ENCODE peak calls at places on chromosomes 5 and 9, in ten cellular contexts. L is HuH-7; E is T-helper 17 cell; Y is AG08396; A is glutamatergic neuron; C is activated CD4-positive, alpha-beta T cell treated with anti-CD3 and anti-CD28 coated beads, Interleukin-2, amount 10 ng/mL, durations not matched to agents 7 days and 5 days; F is A549; B is fibroblast of lung; M is WERI-Rb-1; O is left cardiac atrium. D is an unnamed sample.

GRCh38 chr5:160438316-160439204 is 16.9 kb downstream of the PTTG1 start:
- DNase-seq in C (peak; percentile 74), O (peak; percentile 41), E (peak; percentile 18), L (peak; percentile 70), M (peak; percentile 60), A (peak; percentile 30), F (peak; percentile 58), Y (peak; percentile 58), B (peak; percentile 58), D (peak; percentile 70)

GRCh38 chr5:98768160-98769005 is 5.1 kb upstream of the RGMB start:
- DNase-seq in A (peak; percentile 70), C (peak; percentile 31), E (no peak), M (peak; percentile 68), F (peak; percentile 52), Y (peak; percentile 53), O (no peak), B (peak; percentile 62), L (peak; percentile 71), D (peak; percentile 71)

GRCh38 chr5:1414311-1415058 is 30.8 kb downstream of the SLC6A3 start:
- DNase-seq in M (no peak), C (no peak), F (peak; percentile 37), O (no peak), A (peak; percentile 91), L (no peak), Y (peak; percentile 48), E (no peak), B (no peak), D (no peak)

GRCh38 chr9:128552744-128553221 is 396 bp downstream of the SPTAN1 start:
- DNase-seq in E (no peak), Y (peak; percentile 40), C (peak; percentile 57), M (peak; percentile 67), A (peak; percentile 58), L (peak; percentile 43), B (peak; percentile 32), F (peak; percentile 24), O (peak; percentile 57), D (peak; percentile 54)

GRCh38 chr5:94802450-94802849 is 184.0 kb downstream of the SLF1 start:
- DNase-seq in C (no peak), L (no peak), M (no peak), F (no peak), Y (no peak), A (no peak), O (no peak), E (no peak), B (peak; percentile 10), D (peak; percentile 19)

GRCh38 chr5:177369050-177369912 is 11.6 kb downstream of the RGS14 start:
- DNase-seq in C (peak; percentile 37), O (no peak), E (no peak), A (no peak), Y (peak; percentile 79), M (no peak), B (no peak), F (peak; percentile 49), L (peak; percentile 80), D (peak; percentile 61)

GRCh38 chr5:133449181-133449580 is 163.2 kb downstream of the FSTL4 start:
- DNase-seq in O (no peak), L (no peak), F (no peak), Y (no peak), M (no peak), E (no peak), C (no peak), B (no peak), A (no peak), D (no peak)

GRCh38 chr9:105881654-105882349 is 187.5 kb downstream of the TMEM38B start:
- DNase-seq in O (peak; percentile 43), B (peak; percentile 34), C (peak; percentile 78), Y (peak; percentile 30), E (peak; percentile 38), M (peak; percentile 83), L (peak; percentile 44), F (peak; percentile 71), A (peak; percentile 80), D (peak; percentile 84)

GRCh38 chr5:109146611-109147010 is 263.2 kb downstream of the PJA2 start:
- DNase-seq in L (no peak), O (no peak), M (no peak), E (no peak), B (peak; percentile 7), Y (no peak), F (no peak), A (no peak), C (no peak), D (no peak)

D was measured in cardiac muscle cell.